ENCODE peak calls at places on chromosomes 4 and X, in six cellular contexts. One of them, this sample, is unnamed.

GRCh38 chr4:55177461-55177860 is 52.1 kb upstream of the KDR start:
- DNase-seq in upper lobe of right lung: no peak
- DNase-seq in bronchial epithelial cell: no peak
- DNase-seq in GM23338: no peak
- DNase-seq in right lobe of liver: no peak
- DNase-seq in fibroblast of lung: no peak
- DNase-seq in this sample: no peak

GRCh38 chrX:107686792-107687191 is 58.5 kb downstream of the PRPS1 start:
- DNase-seq in upper lobe of right lung: no peak
- DNase-seq in bronchial epithelial cell: no peak
- DNase-seq in GM23338: no peak
- DNase-seq in right lobe of liver: no peak
- DNase-seq in fibroblast of lung: no peak
- DNase-seq in this sample: no peak

GRCh38 chr4:80271806-80272205 is 5.3 kb downstream of the FGF5 start:
- DNase-seq in upper lobe of right lung: no peak
- DNase-seq in bronchial epithelial cell: no peak
- DNase-seq in GM23338: no peak
- DNase-seq in right lobe of liver: no peak
- DNase-seq in fibroblast of lung: peak
- DNase-seq in this sample: no peak

GRCh38 chrX:37993857-37994619 is 12.3 kb upstream of the SYTL5 start:
- DNase-seq in upper lobe of right lung: peak
- DNase-seq in bronchial epithelial cell: peak
- DNase-seq in GM23338: peak
- DNase-seq in right lobe of liver: no peak
- DNase-seq in fibroblast of lung: no peak
- DNase-seq in this sample: no peak

GRCh38 chrX:116667346-116667745 is 204.6 kb upstream of the CT83 start:
- DNase-seq in upper lobe of right lung: no peak
- DNase-seq in bronchial epithelial cell: no peak
- DNase-seq in GM23338: peak
- DNase-seq in right lobe of liver: no peak
- DNase-seq in fibroblast of lung: no peak
- DNase-seq in this sample: no peak

GRCh38 chrX:45771560-45772340 is 571.1 kb upstream of the DIPK2B start:
- DNase-seq in upper lobe of right lung: peak
- DNase-seq in bronchial epithelial cell: peak
- DNase-seq in GM23338: no peak
- DNase-seq in right lobe of liver: no peak
- DNase-seq in fibroblast of lung: peak
- DNase-seq in this sample: peak

GRCh38 chr4:12884846-12885796 is 599.0 kb downstream of the RAB28 start:
- DNase-seq in upper lobe of right lung: no peak
- DNase-seq in bronchial epithelial cell: no peak
- DNase-seq in GM23338: peak
- DNase-seq in right lobe of liver: no peak
- DNase-seq in fibroblast of lung: no peak
- DNase-seq in this sample: no peak

GRCh38 chr4:168857546-168858314 is 152.3 kb downstream of the CBR4 start:
- DNase-seq in upper lobe of right lung: no peak
- DNase-seq in bronchial epithelial cell: no peak
- DNase-seq in GM23338: no peak
- DNase-seq in right lobe of liver: no peak
- DNase-seq in fibroblast of lung: peak
- DNase-seq in this sample: peak

GRCh38 chr4:148315049-148315448 is 127.2 kb downstream of the NR3C2 start:
- DNase-seq in upper lobe of right lung: no peak
- DNase-seq in bronchial epithelial cell: no peak
- DNase-seq in GM23338: no peak
- DNase-seq in right lobe of liver: no peak
- DNase-seq in fibroblast of lung: no peak
- DNase-seq in this sample: peak

GRCh38 chrX:63503541-63503940 is 152.4 kb upstream of the SPIN4 start:
- DNase-seq in upper lobe of right lung: no peak
- DNase-seq in bronchial epithelial cell: no peak
- DNase-seq in GM23338: peak
- DNase-seq in right lobe of liver: no peak
- DNase-seq in fibroblast of lung: no peak
- DNase-seq in this sample: peak

GRCh38 chr4:79395883-79396282 is 12.1 kb downstream of the GK2 start:
- DNase-seq in upper lobe of right lung: no peak
- DNase-seq in bronchial epithelial cell: no peak
- DNase-seq in GM23338: no peak
- DNase-seq in right lobe of liver: no peak
- DNase-seq in fibroblast of lung: no peak
- DNase-seq in this sample: no peak

GRCh38 chr4:85000343-85000742 is 33.9 kb upstream of the WDFY3 start:
- DNase-seq in upper lobe of right lung: no peak
- DNase-seq in bronchial epithelial cell: no peak
- DNase-seq in GM23338: no peak
- DNase-seq in right lobe of liver: no peak
- DNase-seq in fibroblast of lung: no peak
- DNase-seq in this sample: no peak

GRCh38 chrX:140860718-140861117 is 141.7 kb upstream of the SPANXB1 start:
- DNase-seq in upper lobe of right lung: no peak
- DNase-seq in bronchial epithelial cell: no peak
- DNase-seq in GM23338: no peak
- DNase-seq in right lobe of liver: no peak
- DNase-seq in fibroblast of lung: no peak
- DNase-seq in this sample: no peak

GRCh38 chrX:150158554-150159332 is 204.4 kb upstream of the MAMLD1 start:
- DNase-seq in upper lobe of right lung: no peak
- DNase-seq in bronchial epithelial cell: no peak
- DNase-seq in GM23338: no peak
- DNase-seq in right lobe of liver: no peak
- DNase-seq in fibroblast of lung: no peak
- DNase-seq in this sample: no peak

GRCh38 chr4:8648296-8648695 is 55.7 kb downstream of the CPZ start:
- DNase-seq in upper lobe of right lung: no peak
- DNase-seq in bronchial epithelial cell: no peak
- DNase-seq in GM23338: no peak
- DNase-seq in right lobe of liver: no peak
- DNase-seq in fibroblast of lung: no peak
- DNase-seq in this sample: no peak

GRCh38 chr4:14906805-14907204 is 95.5 kb upstream of the CPEB2 start:
- DNase-seq in upper lobe of right lung: no peak
- DNase-seq in bronchial epithelial cell: no peak
- DNase-seq in GM23338: no peak
- DNase-seq in right lobe of liver: no peak
- DNase-seq in fibroblast of lung: no peak
- DNase-seq in this sample: no peak

GRCh38 chrX:108736509-108737479 is at the start of gene IRS4:
- DNase-seq in upper lobe of right lung: no peak
- DNase-seq in bronchial epithelial cell: peak
- DNase-seq in GM23338: peak
- DNase-seq in right lobe of liver: no peak
- DNase-seq in fibroblast of lung: no peak
- DNase-seq in this sample: peak

GRCh38 chr4:77927991-77928925 is 65.6 kb downstream of the MRPL1 start:
- DNase-seq in upper lobe of right lung: no peak
- DNase-seq in bronchial epithelial cell: peak
- DNase-seq in GM23338: no peak
- DNase-seq in right lobe of liver: no peak
- DNase-seq in fibroblast of lung: peak
- DNase-seq in this sample: no peak

GRCh38 chrX:119238557-119238956 is 2.5 kb downstream of the PGRMC1 start:
- DNase-seq in upper lobe of right lung: no peak
- DNase-seq in bronchial epithelial cell: peak
- DNase-seq in GM23338: no peak
- DNase-seq in right lobe of liver: no peak
- DNase-seq in fibroblast of lung: peak
- DNase-seq in this sample: peak

GRCh38 chr4:36841583-36842326 is 402.8 kb upstream of the NWD2 start:
- DNase-seq in upper lobe of right lung: no peak
- DNase-seq in bronchial epithelial cell: no peak
- DNase-seq in GM23338: no peak
- DNase-seq in right lobe of liver: no peak
- DNase-seq in fibroblast of lung: no peak
- DNase-seq in this sample: no peak

GRCh38 chr4:8000247-8000646 is 60.6 kb upstream of the AFAP1 start:
- DNase-seq in upper lobe of right lung: no peak
- DNase-seq in bronchial epithelial cell: no peak
- DNase-seq in GM23338: no peak
- DNase-seq in right lobe of liver: no peak
- DNase-seq in fibroblast of lung: no peak
- DNase-seq in this sample: no peak

GRCh38 chrX:151396042-151396826 is 772 bp upstream of the VMA21 start:
- DNase-seq in upper lobe of right lung: peak
- DNase-seq in bronchial epithelial cell: peak
- DNase-seq in GM23338: peak
- DNase-seq in right lobe of liver: no peak
- DNase-seq in fibroblast of lung: peak
- DNase-seq in this sample: peak

GRCh38 chrX:118637997-118638396 is 89.4 kb upstream of the IL13RA1 start:
- DNase-seq in upper lobe of right lung: no peak
- DNase-seq in bronchial epithelial cell: peak
- DNase-seq in GM23338: peak
- DNase-seq in right lobe of liver: no peak
- DNase-seq in fibroblast of lung: peak
- DNase-seq in this sample: peak

GRCh38 chr4:182447938-182448280 is 204.7 kb downstream of the TENM3 start:
- DNase-seq in upper lobe of right lung: no peak
- DNase-seq in bronchial epithelial cell: no peak
- DNase-seq in GM23338: no peak
- DNase-seq in right lobe of liver: no peak
- DNase-seq in fibroblast of lung: peak
- DNase-seq in this sample: no peak

GRCh38 chrX:637660-638481 is 7.3 kb downstream of the SHOX start:
- DNase-seq in upper lobe of right lung: peak
- DNase-seq in bronchial epithelial cell: no peak
- DNase-seq in GM23338: no peak
- DNase-seq in right lobe of liver: peak
- DNase-seq in fibroblast of lung: no peak
- DNase-seq in this sample: no peak

GRCh38 chr4:5890063-5890727 is 2.7 kb downstream of the CRMP1 start:
- DNase-seq in upper lobe of right lung: no peak
- DNase-seq in bronchial epithelial cell: no peak
- DNase-seq in GM23338: peak
- DNase-seq in right lobe of liver: no peak
- DNase-seq in fibroblast of lung: peak
- DNase-seq in this sample: no peak

GRCh38 chr4:5887011-5887360 is 5.9 kb downstream of the CRMP1 start:
- DNase-seq in upper lobe of right lung: no peak
- DNase-seq in bronchial epithelial cell: no peak
- DNase-seq in GM23338: no peak
- DNase-seq in right lobe of liver: no peak
- DNase-seq in fibroblast of lung: no peak
- DNase-seq in this sample: no peak

GRCh38 chr4:5887361-5888221 is 5.3 kb downstream of the CRMP1 start:
- DNase-seq in upper lobe of right lung: no peak
- DNase-seq in bronchial epithelial cell: no peak
- DNase-seq in GM23338: peak
- DNase-seq in right lobe of liver: no peak
- DNase-seq in fibroblast of lung: peak
- DNase-seq in this sample: no peak

GRCh38 chr4:5888222-5888701 is 4.6 kb downstream of the CRMP1 start:
- DNase-seq in upper lobe of right lung: no peak
- DNase-seq in bronchial epithelial cell: no peak
- DNase-seq in GM23338: peak
- DNase-seq in right lobe of liver: no peak
- DNase-seq in fibroblast of lung: no peak
- DNase-seq in this sample: no peak

GRCh38 chr4:5888706-5889696 is 3.9 kb downstream of the CRMP1 start:
- DNase-seq in upper lobe of right lung: no peak
- DNase-seq in bronchial epithelial cell: no peak
- DNase-seq in GM23338: no peak
- DNase-seq in right lobe of liver: no peak
- DNase-seq in fibroblast of lung: no peak
- DNase-seq in this sample: no peak
- H3K4me3 ChIP-seq in upper lobe of right lung: no peak
- H3K4me3 ChIP-seq in bronchial epithelial cell: no peak
- H3K4me3 ChIP-seq in GM23338: peak
- H3K4me3 ChIP-seq in right lobe of liver: no peak
- H3K4me3 ChIP-seq in fibroblast of lung: no peak
- H3K4me3 ChIP-seq in this sample: no peak

GRCh38 chr4:145679520-145679919 is 426 bp upstream of the C4orf51 start:
- DNase-seq in upper lobe of right lung: no peak
- DNase-seq in bronchial epithelial cell: peak
- DNase-seq in GM23338: no peak
- DNase-seq in right lobe of liver: no peak
- DNase-seq in fibroblast of lung: peak
- DNase-seq in this sample: no peak
- H3K4me3 ChIP-seq in upper lobe of right lung: no peak
- H3K4me3 ChIP-seq in bronchial epithelial cell: no peak
- H3K4me3 ChIP-seq in GM23338: no peak
- H3K4me3 ChIP-seq in right lobe of liver: no peak
- H3K4me3 ChIP-seq in fibroblast of lung: no peak
- H3K4me3 ChIP-seq in this sample: no peak

GRCh38 chrX:129783176-129783776 is 3.5 kb downstream of the SASH3 start:
- DNase-seq in upper lobe of right lung: no peak
- DNase-seq in bronchial epithelial cell: no peak
- DNase-seq in GM23338: no peak
- DNase-seq in right lobe of liver: no peak
- DNase-seq in fibroblast of lung: no peak
- DNase-seq in this sample: no peak

GRCh38 chrX:129780441-129781105 is 824 bp downstream of the SASH3 start:
- DNase-seq in upper lobe of right lung: no peak
- DNase-seq in bronchial epithelial cell: no peak
- DNase-seq in GM23338: no peak
- DNase-seq in right lobe of liver: no peak
- DNase-seq in fibroblast of lung: no peak
- DNase-seq in this sample: no peak

GRCh38 chrX:129781134-129782014 is 1.6 kb downstream of the SASH3 start:
- DNase-seq in upper lobe of right lung: peak
- DNase-seq in bronchial epithelial cell: no peak
- DNase-seq in GM23338: no peak
- DNase-seq in right lobe of liver: no peak
- DNase-seq in fibroblast of lung: no peak
- DNase-seq in this sample: no peak

GRCh38 chrX:129782015-129782495 is 2.3 kb downstream of the SASH3 start:
- DNase-seq in upper lobe of right lung: no peak
- DNase-seq in bronchial epithelial cell: no peak
- DNase-seq in GM23338: no peak
- DNase-seq in right lobe of liver: no peak
- DNase-seq in fibroblast of lung: no peak
- DNase-seq in this sample: no peak

GRCh38 chrX:129782706-129783105 is 3.0 kb downstream of the SASH3 start:
- DNase-seq in upper lobe of right lung: no peak
- DNase-seq in bronchial epithelial cell: no peak
- DNase-seq in GM23338: no peak
- DNase-seq in right lobe of liver: no peak
- DNase-seq in fibroblast of lung: no peak
- DNase-seq in this sample: no peak
- H3K4me3 ChIP-seq in upper lobe of right lung: no peak
- H3K4me3 ChIP-seq in bronchial epithelial cell: no peak
- H3K4me3 ChIP-seq in GM23338: no peak
- H3K4me3 ChIP-seq in right lobe of liver: no peak
- H3K4me3 ChIP-seq in fibroblast of lung: no peak
- H3K4me3 ChIP-seq in this sample: no peak

DNA sequence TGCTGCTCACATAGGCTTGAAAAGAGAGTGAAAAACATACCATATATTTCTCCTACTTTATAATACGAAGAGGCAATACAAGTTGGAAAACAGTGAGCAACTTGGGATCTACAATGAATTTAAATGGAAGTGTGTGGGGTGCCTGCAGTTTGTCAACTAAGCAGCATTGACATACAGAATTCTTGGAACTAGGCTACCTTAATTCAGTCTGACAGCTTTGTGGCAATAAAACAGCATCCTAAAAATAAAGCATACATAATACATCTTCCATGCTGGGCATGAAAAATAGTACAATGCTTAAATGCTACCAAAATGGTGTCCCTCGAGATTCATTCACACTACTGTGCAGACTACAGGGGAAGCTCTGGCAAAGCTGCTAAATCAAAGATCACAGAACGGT is 8.0 kb downstream of the GASK1B start:
- DNase-seq in upper lobe of right lung: no peak
- DNase-seq in bronchial epithelial cell: no peak
- DNase-seq in GM23338: no peak
- DNase-seq in right lobe of liver: no peak
- DNase-seq in fibroblast of lung: no peak
- DNase-seq in this sample: no peak
- H3K4me3 ChIP-seq in upper lobe of right lung: no peak
- H3K4me3 ChIP-seq in bronchial epithelial cell: no peak
- H3K4me3 ChIP-seq in GM23338: no peak
- H3K4me3 ChIP-seq in right lobe of liver: no peak
- H3K4me3 ChIP-seq in fibroblast of lung: no peak
- H3K4me3 ChIP-seq in this sample: no peak

This sample was measured in trophoblast cell.